ENCODE peak calls at places on chromosomes 13 and 19, in four cellular contexts. G, S, Z and Y are unnamed samples.

GRCh38 chr19:4115050-4115817 is 8.7 kb downstream of the MAP2K2 start:
- DNase-seq in G (no peak), S (no peak), Z (no peak), Y (peak)

GRCh38 chr13:29684441-29684840 is 89.0 kb upstream of the SLC7A1 start:
- DNase-seq in G (no peak), S (no peak), Z (no peak), Y (peak)

GRCh38 chr13:98885605-98886004 is 92.3 kb downstream of the DOCK9 start:
- DNase-seq in G (no peak), S (no peak), Z (no peak), Y (no peak)

GRCh38 chr19:5891938-5892771 is 11.4 kb downstream of the NDUFA11 start:
- DNase-seq in G (no peak), S (peak), Z (no peak), Y (no peak)

GRCh38 chr13:44231786-44232516 is 141.7 kb upstream of the SERP2 start:
- DNase-seq in G (no peak), S (peak), Z (peak), Y (no peak)

GRCh38 chr13:31781064-31781463 is 41.7 kb downstream of the RXFP2 start:
- DNase-seq in G (no peak), S (no peak), Z (no peak), Y (no peak)

GRCh38 chr13:28110414-28110813 is 10.0 kb upstream of the FLT3 start:
- DNase-seq in G (no peak), S (no peak), Z (no peak), Y (no peak)

GRCh38 chr19:45716314-45717130 is 14.2 kb downstream of the FBXO46 start:
- DNase-seq in G (no peak), S (peak), Z (no peak), Y (peak)

DNA sequence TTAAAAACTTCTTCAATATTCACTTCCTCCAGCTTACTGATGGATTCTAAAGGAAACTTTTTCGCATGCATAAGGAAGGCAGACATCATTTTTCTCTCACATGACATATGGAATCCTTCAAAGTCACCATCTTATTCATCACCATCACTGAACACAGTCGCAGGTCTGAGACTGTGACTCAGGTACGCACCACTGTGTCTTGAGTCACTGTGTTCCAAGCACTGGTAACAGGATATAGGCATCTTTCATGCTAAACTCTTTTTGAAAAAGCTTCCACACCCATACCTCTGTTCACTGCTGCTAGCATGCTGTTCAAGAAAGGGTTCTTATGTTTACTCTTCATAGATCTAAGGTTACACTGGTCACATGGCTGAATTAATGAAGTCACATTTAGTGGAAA is 67.0 kb upstream of the SIAH3 start:
- DNase-seq in G (no peak), S (no peak), Z (no peak), Y (no peak)
- H3K27ac ChIP-seq in G (no peak), S (no peak), Z (no peak), Y (no peak)

GRCh38 chr13:113219311-113219940 is 10.0 kb downstream of the CUL4A start:
- DNase-seq in G (no peak), S (no peak), Z (no peak), Y (no peak)

GRCh38 chr13:113220877-113221276 is 11.5 kb downstream of the CUL4A start:
- DNase-seq in G (no peak), S (no peak), Z (no peak), Y (no peak)

GRCh38 chr13:113220141-113220598 is 10.8 kb downstream of the CUL4A start:
- DNase-seq in G (no peak), S (no peak), Z (no peak), Y (no peak)

GRCh38 chr13:113211774-113212173 is 2.4 kb downstream of the CUL4A start:
- DNase-seq in G (no peak), S (no peak), Z (no peak), Y (no peak)

DNA sequence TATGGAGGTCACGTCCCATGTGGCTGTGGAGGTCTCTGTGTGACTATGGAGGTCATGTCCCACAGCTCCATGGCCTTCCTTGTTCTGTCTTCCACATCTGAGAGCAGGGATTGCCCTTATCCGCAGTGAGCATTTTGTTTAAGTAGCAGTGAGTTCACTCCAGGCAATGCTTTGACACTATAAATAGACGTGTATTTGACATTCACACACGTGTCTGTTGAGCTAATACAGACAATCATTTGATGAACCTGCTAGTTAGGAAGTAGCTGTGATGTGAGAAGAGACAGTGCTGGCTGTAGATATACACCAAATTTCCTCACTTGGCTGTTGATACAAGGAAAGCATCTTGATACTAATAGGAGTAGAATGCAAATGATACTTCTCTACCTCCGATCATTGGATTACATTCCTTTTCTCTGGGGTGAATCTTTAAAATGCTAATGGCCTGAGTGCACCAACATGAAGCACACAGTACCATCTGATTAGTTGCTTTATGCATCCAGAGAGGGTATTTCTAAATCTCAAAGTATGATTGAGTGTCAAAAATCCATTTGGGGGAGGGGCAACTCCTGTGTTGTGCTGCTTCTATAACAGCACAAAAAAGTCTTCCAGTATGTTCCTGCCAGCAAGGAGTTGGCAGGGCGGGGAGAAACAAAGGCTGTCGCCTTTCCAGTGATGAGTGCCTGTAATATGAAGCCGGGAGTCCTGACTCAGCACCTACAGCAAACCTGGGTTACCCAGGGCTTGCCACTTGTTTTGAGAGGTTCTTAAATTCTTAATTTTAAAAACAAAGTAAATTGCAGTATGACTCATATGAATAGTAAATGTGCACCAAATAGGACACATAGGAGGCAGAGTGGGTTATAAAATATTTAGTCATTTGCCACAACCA is 7.0 kb downstream of the CUL4A start:
- DNase-seq in G (no peak), S (no peak), Z (peak), Y (no peak)
- H3K27ac ChIP-seq in G (peak), S (peak), Z (peak), Y (peak)

GRCh38 chr13:39688699-39689405 is 33.4 kb downstream of the COG6 start:
- DNase-seq in G (no peak), S (no peak), Z (no peak), Y (no peak)
- H3K27ac ChIP-seq in G (no peak), S (no peak), Z (no peak), Y (no peak)

DNA sequence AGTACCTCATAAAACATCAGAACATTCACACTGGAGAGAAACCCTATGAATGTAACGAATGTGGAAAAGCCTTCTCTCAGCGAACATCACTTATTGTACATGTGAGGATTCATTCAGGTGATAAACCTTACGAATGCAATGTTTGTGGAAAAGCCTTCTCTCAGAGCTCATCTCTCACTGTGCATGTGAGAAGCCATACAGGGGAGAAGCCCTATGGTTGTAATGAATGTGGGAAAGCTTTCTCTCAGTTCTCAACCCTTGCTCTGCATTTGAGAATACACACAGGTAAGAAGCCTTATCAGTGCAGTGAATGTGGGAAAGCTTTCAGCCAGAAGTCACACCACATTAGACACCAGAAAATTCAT is 22.0 kb downstream of the ZNF146 start:
- DNase-seq in G (no peak), S (no peak), Z (no peak), Y (no peak)
- H3K27ac ChIP-seq in G (no peak), S (no peak), Z (no peak), Y (no peak)

GRCh38 chr19:1568320-1569019 is at the start of gene MEX3D:
- DNase-seq in G (no peak), S (peak), Z (peak), Y (no peak)
- H3K27ac ChIP-seq in G (peak), S (peak), Z (peak), Y (peak)

GRCh38 chr13:74768521-74769090 is 634.4 kb upstream of the KLF12 start:
- DNase-seq in G (no peak), S (no peak), Z (no peak), Y (no peak)

GRCh38 chr13:74765955-74766354 is 631.8 kb upstream of the KLF12 start:
- DNase-seq in G (no peak), S (no peak), Z (no peak), Y (no peak)

GRCh38 chr13:74771964-74772363 is 637.8 kb upstream of the KLF12 start:
- DNase-seq in G (no peak), S (no peak), Z (no peak), Y (no peak)

GRCh38 chr13:74770361-74770760 is 636.2 kb upstream of the KLF12 start:
- DNase-seq in G (no peak), S (no peak), Z (no peak), Y (no peak)

GRCh38 chr13:74767031-74767430 is 632.8 kb upstream of the KLF12 start:
- DNase-seq in G (no peak), S (no peak), Z (no peak), Y (no peak)
- H3K27ac ChIP-seq in G (no peak), S (no peak), Z (no peak), Y (no peak)